ENCODE peak calls at places on chromosome 16, in four cellular contexts. M is endothelial cell of umbilical vein, Y is K562, S is GM12878. G is an unnamed sample.
A peak's percentile ranks its signal among the peaks of the same experiment; 100 is the strongest.

GRCh38 chr16:56357291-56357764 is 68.0 kb downstream of the AMFR start:
- DNase-seq in M (peak; percentile 64), Y (no peak), S (no peak), G (no peak)

GRCh38 chr16:73568769-73569168 is 520.8 kb upstream of the ZFHX3 start:
- DNase-seq in Y (no peak), S (no peak), M (no peak), G (no peak)

GRCh38 chr16:3112058-3112880 is at the start of gene ZNF205:
- DNase-seq in S (no peak), M (peak; percentile 61), Y (peak; percentile 86), G (peak; percentile 94)

GRCh38 chr16:75250809-75251279 is 580 bp downstream of the BCAR1 start:
- DNase-seq in Y (peak; percentile 51), M (no peak), S (no peak), G (peak; percentile 91)

GRCh38 chr16:71883193-71883848 is 661 bp downstream of the ZNF821 start:
- DNase-seq in S (no peak), M (peak; percentile 38), Y (peak; percentile 61), G (peak; percentile 31)

GRCh38 chr16:67923414-67924127 is 8.1 kb downstream of the CTRL start:
- DNase-seq in Y (no peak), S (no peak), M (no peak), G (no peak)

GRCh38 chr16:89938636-89938885 is 10.0 kb upstream of the DEF8 start:
- DNase-seq in Y (no peak), S (no peak), M (no peak), G (no peak)

GRCh38 chr16:70650216-70650615 is 3.9 kb downstream of the IL34 start:
- DNase-seq in Y (no peak), S (no peak), M (no peak), G (no peak)

GRCh38 chr16:75471723-75472634 is 7.5 kb upstream of the TMEM170A start:
- DNase-seq in S (no peak), M (peak; percentile 67), Y (peak; percentile 71), G (peak; percentile 88)

GRCh38 chr16:19130852-19131808 is 17.4 kb downstream of the ITPRIPL2 start:
- DNase-seq in M (peak; percentile 61), Y (peak; percentile 42), S (no peak), G (peak; percentile 63)

GRCh38 chr16:59611556-59611955 is 877.4 kb upstream of the GOT2 start:
- DNase-seq in Y (no peak), M (no peak), S (no peak), G (no peak)

GRCh38 chr16:61831351-61831933 is 204.8 kb downstream of the CDH8 start:
- DNase-seq in S (no peak), M (no peak), Y (no peak), G (no peak)

GRCh38 chr16:2297506-2297860 is 29.6 kb upstream of the RNPS1 start:
- DNase-seq in M (no peak), Y (no peak), S (no peak), G (no peak)

GRCh38 chr16:85870159-85870558 is 28.8 kb upstream of the IRF8 start:
- DNase-seq in S (no peak), M (no peak), Y (no peak), G (no peak)

GRCh38 chr16:87850009-87851006 is 19.0 kb downstream of the SLC7A5 start:
- DNase-seq in Y (peak; percentile 72), M (peak; percentile 51), S (no peak), G (no peak)

GRCh38 chr16:11361751-11362742 is 16.8 kb downstream of the RMI2 start:
- DNase-seq in Y (no peak), M (no peak), S (peak; percentile 45), G (no peak)

GRCh38 chr16:70391881-70392481 is 45.3 kb downstream of the DDX19A start:
- DNase-seq in Y (no peak), M (no peak), S (no peak), G (no peak)

GRCh38 chr16:25148568-25149215 is 37.1 kb downstream of the LCMT1 start:
- DNase-seq in M (no peak), S (no peak), Y (no peak), G (no peak)

GRCh38 chr16:80191928-80192327 is 348.9 kb upstream of the DYNLRB2 start:
- DNase-seq in M (no peak), Y (no peak), S (no peak), G (no peak)

GRCh38 chr16:66250686-66251405 is 115.6 kb upstream of the CDH5 start:
- DNase-seq in M (no peak), Y (no peak), S (no peak), G (no peak)

GRCh38 chr16:23784811-23785447 is 30.1 kb downstream of the CHP2 start:
- DNase-seq in Y (peak; percentile 84), M (no peak), S (no peak), G (peak; percentile 37)

GRCh38 chr16:79845006-79845733 is 244.6 kb upstream of the MAF start:
- DNase-seq in M (no peak), S (peak; percentile 40), Y (no peak), G (no peak)

GRCh38 chr16:11264155-11264832 is 4.8 kb downstream of the TNP2 start:
- DNase-seq in Y (no peak), M (no peak), S (no peak), G (no peak)

GRCh38 chr16:14492614-14493013 is 137.4 kb downstream of the PARN start:
- DNase-seq in M (no peak), S (no peak), Y (no peak), G (no peak)
- TF ChIP-seq MYC in M (no peak), S (no peak), Y (no peak), G (no peak)

GRCh38 chr16:57644383-57645014 is 16.1 kb downstream of the ADGRG1 start:
- DNase-seq in S (no peak), M (no peak), Y (no peak), G (no peak)
- H3K4me1 ChIP-seq in S (peaks cover 19% of the 10 kb centered on the region), M (peaks cover 40% of the 10 kb centered on the region), Y (no peaks in the 10 kb centered on the region), G (peaks cover 57% of the 10 kb centered on the region)

DNA sequence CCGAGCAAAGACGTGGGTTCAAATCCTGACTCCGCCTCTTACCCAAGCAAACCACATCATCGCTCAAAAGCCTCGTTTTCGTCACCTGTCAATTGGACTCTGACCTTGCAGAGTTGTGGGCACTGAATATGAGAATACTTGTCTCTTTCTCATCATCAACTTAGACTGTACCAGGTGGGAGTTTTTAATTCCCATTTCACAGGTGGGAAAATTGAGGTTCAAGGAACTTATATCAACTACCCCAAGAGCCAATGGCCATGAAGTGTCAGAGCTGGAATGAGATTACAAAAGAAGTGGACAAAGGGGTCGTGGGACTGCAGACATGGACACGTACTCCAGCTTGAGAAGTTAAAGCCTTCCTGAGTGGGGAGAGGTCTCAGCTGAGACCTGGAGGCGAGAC is 10.8 kb downstream of the TMEM114 start:
- DNase-seq in S (no peak), M (no peak), Y (no peak), G (no peak)
- TF ChIP-seq MYC in S (no peak), M (no peak), Y (no peak), G (no peak)

GRCh38 chr16:57627184-57627871 is 1.1 kb upstream of the ADGRG1 start:
- DNase-seq in S (no peak), M (peak; percentile 60), Y (no peak), G (peak; percentile 79)
- H3K4me1 ChIP-seq in S (no peaks in the 10 kb centered on the region), M (peaks cover 34% of the 10 kb centered on the region), Y (peaks cover 10% of the 10 kb centered on the region), G (peaks cover 94% of the 10 kb centered on the region)

DNA sequence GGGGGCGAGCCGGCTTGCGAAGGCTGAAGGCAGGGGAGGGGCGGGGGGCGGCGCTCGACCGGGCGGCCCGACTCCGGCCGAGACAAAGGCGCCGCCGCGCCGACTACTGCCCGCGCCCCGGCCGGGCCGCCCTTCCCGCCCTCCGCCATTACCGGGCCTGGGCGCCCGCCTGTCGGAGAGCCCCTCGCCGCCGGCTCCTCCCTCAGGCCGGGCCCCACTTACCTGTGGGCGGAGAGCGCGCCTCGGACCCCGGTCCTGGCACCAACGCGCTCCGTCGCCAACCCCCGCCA is 286 bp downstream of the SIAH1 start:
- DNase-seq in M (no peak), S (no peak), Y (peak; percentile 51), G (no peak)
- TF ChIP-seq MYC in M (no peak), S (no peak), Y (no peak), G (no peak)

GRCh38 chr16:64784635-64785034 is 337.2 kb downstream of the CDH11 start:
- DNase-seq in Y (no peak), S (no peak), M (no peak), G (no peak)
- H3K4me1 ChIP-seq in Y (no peaks in the 10 kb centered on the region), S (no peaks in the 10 kb centered on the region), M (no peaks in the 10 kb centered on the region), G (no peaks in the 10 kb centered on the region)